ENCODE peak calls at places on chromosomes 2 and 18, in nine cellular contexts. L is nephron progenitor cell, Q is dorsolateral prefrontal cortex, Z is neural crest cell, W is IMR-90, O is tibial nerve, D is psoas muscle, U is fibroblast of pulmonary artery, S is fibroblast of villous mesenchyme. I is an unnamed sample.
A peak's percentile ranks its signal among the peaks of the same experiment; 100 is the strongest.

GRCh38 chr2:44136186-44136585 is 32.5 kb upstream of the PPM1B start:
- DNase-seq in L (no peak), Q (no peak), Z (no peak), W (peak; percentile 83), O (no peak), D (no peak), U (peak; percentile 45), S (peak; percentile 92), I (no peak)

GRCh38 chr18:57436193-57436964 is 1.2 kb downstream of the ONECUT2 start:
- DNase-seq in L (peak; percentile 16), Q (no peak), Z (no peak), W (no peak), O (no peak), D (no peak), U (no peak), S (no peak), I (no peak)

GRCh38 chr2:105111365-105112150 is 73.7 kb downstream of the MRPS9 start:
- DNase-seq in L (no peak), Q (no peak), Z (no peak), W (no peak), O (no peak), D (no peak), U (no peak), S (no peak), I (no peak)

GRCh38 chr18:77376043-77376732 is 126.5 kb downstream of the GALR1 start:
- DNase-seq in L (no peak), Q (no peak), Z (no peak), W (no peak), O (no peak), D (no peak), U (no peak), S (no peak), I (no peak)

GRCh38 chr18:57775937-57776336 is 27.2 kb downstream of the ATP8B1 start:
- DNase-seq in L (no peak), Q (no peak), Z (no peak), W (peak; percentile 53), O (no peak), D (no peak), U (no peak), S (no peak), I (no peak)

GRCh38 chr2:226994775-226995174 is 158.9 kb downstream of the RHBDD1 start:
- DNase-seq in L (no peak), Q (no peak), Z (no peak), W (no peak), O (no peak), D (no peak), U (no peak), S (no peak), I (no peak)

GRCh38 chr2:181143790-181144300 is 163.4 kb downstream of the UBE2E3 start:
- DNase-seq in L (no peak), Q (no peak), Z (no peak), W (no peak), O (no peak), D (no peak), U (no peak), S (peak; percentile 3), I (no peak)

GRCh38 chr2:77270433-77270832 is 251.7 kb downstream of the LRRTM4 start:
- DNase-seq in L (no peak), Q (no peak), Z (no peak), W (no peak), O (no peak), D (no peak), U (no peak), S (no peak), I (no peak)

GRCh38 chr2:60567919-60568874 is 14.7 kb upstream of the BCL11A start:
- DNase-seq in L (peak; percentile 23), Q (no peak), Z (no peak), W (no peak), O (no peak), D (no peak), U (no peak), S (no peak), I (no peak)

GRCh38 chr2:110948027-110948687 is 172.6 kb upstream of the BCL2L11 start:
- DNase-seq in L (no peak), Q (no peak), Z (no peak), W (no peak), O (no peak), D (no peak), U (peak; percentile 24), S (peak; percentile 12), I (no peak)

GRCh38 chr18:11761553-11761952 is 72.5 kb downstream of the GNAL start:
- DNase-seq in L (no peak), Q (no peak), Z (no peak), W (no peak), O (no peak), D (no peak), U (no peak), S (no peak), I (no peak)
- TF ChIP-seq CTCF in L (peak; percentile 38), Q (no peak), Z (peak; percentile 60), W (no peak), O (no peak), D (no peak), U (peak; percentile 12), S (peak; percentile 7), I (no peak)

GRCh38 chr2:59366288-59366687 is 1125.2 kb upstream of the FANCL start:
- DNase-seq in L (no peak), Q (no peak), Z (no peak), W (no peak), O (no peak), D (no peak), U (no peak), S (no peak), I (no peak)
- TF ChIP-seq CTCF in L (no peak), Q (no peak), Z (no peak), W (no peak), O (no peak), D (no peak), U (no peak), S (no peak), I (no peak)

GRCh38 chr18:32754508-32755263 is 18.1 kb downstream of the KLHL14 start:
- DNase-seq in L (no peak), Q (no peak), Z (no peak), W (no peak), O (no peak), D (no peak), U (no peak), S (no peak), I (no peak)
- TF ChIP-seq CTCF in L (no peak), Q (no peak), Z (no peak), W (no peak), O (no peak), D (no peak), U (no peak), S (no peak), I (no peak)

DNA sequence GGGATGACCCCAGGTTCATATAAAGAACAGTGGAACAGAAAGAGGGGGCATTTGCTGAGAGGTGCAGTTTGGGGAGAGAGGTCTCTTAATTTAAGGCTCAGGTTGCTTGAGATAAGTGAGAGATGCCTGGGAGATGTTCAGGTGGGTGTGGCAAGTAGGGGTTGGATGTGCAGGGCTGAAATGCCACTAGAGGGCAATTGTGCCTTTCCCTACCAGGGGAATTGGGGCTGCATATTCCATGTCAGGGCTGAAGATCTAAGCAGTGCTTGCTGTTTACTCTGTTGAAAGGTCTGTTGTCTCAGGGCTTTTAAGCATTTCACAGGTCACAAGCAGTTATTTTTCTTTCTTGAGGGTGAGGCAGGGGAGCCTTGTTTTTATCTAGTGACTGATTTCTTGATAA is 7.8 kb downstream of the CCDC85A start:
- DNase-seq in L (peak; percentile 20), Q (no peak), Z (no peak), W (peak; percentile 4), O (no peak), D (no peak), U (peak; percentile 67), S (peak; percentile 54), I (no peak)
- TF ChIP-seq CTCF in L (peak; percentile 43), Q (peak; percentile 41), Z (peak; percentile 62), W (peak; percentile 46), O (no peak), D (peak; percentile 43), U (peak; percentile 73), S (peak; percentile 63), I (no peak)

DNA sequence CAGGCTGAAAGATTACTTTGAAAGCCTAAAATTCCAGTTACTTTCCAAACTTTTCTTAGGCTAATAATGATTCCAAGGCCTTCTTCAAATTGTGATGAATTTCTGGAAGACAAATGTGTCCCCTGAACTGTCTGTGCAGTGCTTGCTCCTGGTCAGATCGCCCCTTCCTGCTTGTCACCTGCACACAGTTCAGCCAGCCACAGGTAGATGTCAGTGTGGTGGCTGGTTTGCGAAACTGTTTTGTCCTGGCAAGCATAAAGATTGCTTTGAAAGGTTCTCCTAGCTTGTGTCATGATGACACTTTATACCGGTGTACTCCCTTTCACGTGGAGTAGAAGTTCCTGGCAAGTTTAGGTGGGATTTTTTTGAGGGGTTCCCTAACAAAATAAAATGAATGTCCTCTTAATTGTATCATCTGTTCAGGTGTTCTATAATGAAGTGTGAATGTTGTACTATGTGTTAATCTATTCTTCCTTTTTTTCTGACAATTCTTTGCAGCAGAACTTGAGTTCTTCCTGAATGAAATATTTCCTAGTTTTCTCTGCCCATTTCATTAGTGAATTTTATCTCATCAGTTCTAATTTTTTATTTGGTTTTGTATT is 298.8 kb downstream of the ZNF407 start:
- DNase-seq in L (peak; percentile 43), Q (no peak), Z (no peak), W (peak; percentile 12), O (no peak), D (no peak), U (peak; percentile 8), S (no peak), I (no peak)
- TF ChIP-seq CTCF in L (peak; percentile 61), Q (no peak), Z (peak; percentile 70), W (peak; percentile 11), O (no peak), D (peak; percentile 70), U (no peak), S (peak; percentile 16), I (no peak)

DNA sequence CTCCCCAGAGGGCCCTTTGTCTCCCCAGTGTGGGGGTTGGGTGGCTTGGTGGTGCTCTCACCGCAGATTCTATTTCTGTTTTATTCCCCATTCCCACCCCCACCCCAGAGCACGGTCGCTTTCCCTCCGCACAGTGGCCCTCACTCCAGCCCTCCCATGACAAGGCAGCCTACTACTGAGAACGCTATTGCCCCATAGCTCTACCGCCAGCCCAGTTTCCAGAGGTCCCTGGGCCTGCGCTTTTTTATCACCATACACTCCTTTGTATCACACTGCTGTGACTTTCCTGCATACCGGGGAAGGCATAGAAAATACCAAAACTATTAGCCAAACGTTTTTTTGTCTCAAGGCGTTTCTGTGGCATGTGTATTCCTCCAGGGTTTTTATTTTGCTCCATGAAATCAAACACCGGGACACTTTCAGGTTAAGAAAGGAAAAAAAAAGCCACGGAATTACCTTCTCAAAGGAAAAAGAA is 1.4 kb downstream of the AMER3 start:
- DNase-seq in L (no peak), Q (no peak), Z (no peak), W (no peak), O (no peak), D (no peak), U (no peak), S (no peak), I (no peak)
- TF ChIP-seq CTCF in L (no peak), Q (no peak), Z (no peak), W (no peak), O (no peak), D (no peak), U (no peak), S (no peak), I (no peak)